ENCODE peak calls at places on chromosomes 1 and 21, in nine cellular contexts. One of them, this sample, is unnamed.

GRCh38 chr1:31504001-31504400 is 72.3 kb upstream of the TINAGL1 start:
- DNase-seq in mesenchymal stem cell: no peak
- DNase-seq in activated CD8-positive, alpha-beta T cell treated with anti-CD3 and anti-CD28 coated beads for 36 hours: no peak
- DNase-seq in NCI-H226: no peak
- DNase-seq in stimulated activated CD4-positive, alpha-beta T cell treated with anti-CD3 and anti-CD28 coated beads, Interleukin-2, amount 100 ng/mL, for 48 hours: no peak
- DNase-seq in left ventricle myocardium superior: no peak
- DNase-seq in WTC11: no peak
- DNase-seq in fibroblast of lung: no peak
- DNase-seq in HCEC 1CT: no peak
- DNase-seq in this sample: no peak

GRCh38 chr1:15714438-15715136 is 21.5 kb upstream of the SLC25A34 start:
- DNase-seq in left ventricle myocardium superior: peak; percentile 68
- DNase-seq in mesenchymal stem cell: peak; percentile 54
- DNase-seq in activated CD8-positive, alpha-beta T cell treated with anti-CD3 and anti-CD28 coated beads for 36 hours: no peak
- DNase-seq in NCI-H226: no peak
- DNase-seq in stimulated activated CD4-positive, alpha-beta T cell treated with anti-CD3 and anti-CD28 coated beads, Interleukin-2, amount 100 ng/mL, for 48 hours: no peak
- DNase-seq in HCEC 1CT: no peak
- DNase-seq in fibroblast of lung: peak; percentile 96
- DNase-seq in WTC11: no peak
- DNase-seq in this sample: no peak

GRCh38 chr1:2373551-2374259 is 17.6 kb downstream of the MORN1 start:
- DNase-seq in fibroblast of lung: no peak
- DNase-seq in NCI-H226: no peak
- DNase-seq in WTC11: peak; percentile 10
- DNase-seq in activated CD8-positive, alpha-beta T cell treated with anti-CD3 and anti-CD28 coated beads for 36 hours: no peak
- DNase-seq in mesenchymal stem cell: no peak
- DNase-seq in HCEC 1CT: no peak
- DNase-seq in stimulated activated CD4-positive, alpha-beta T cell treated with anti-CD3 and anti-CD28 coated beads, Interleukin-2, amount 100 ng/mL, for 48 hours: no peak
- DNase-seq in left ventricle myocardium superior: no peak
- DNase-seq in this sample: no peak

GRCh38 chr1:53314096-53314495 is 13.8 kb downstream of the LRP8 start:
- DNase-seq in NCI-H226: no peak
- DNase-seq in HCEC 1CT: no peak
- DNase-seq in WTC11: no peak
- DNase-seq in stimulated activated CD4-positive, alpha-beta T cell treated with anti-CD3 and anti-CD28 coated beads, Interleukin-2, amount 100 ng/mL, for 48 hours: no peak
- DNase-seq in left ventricle myocardium superior: peak; percentile 9
- DNase-seq in activated CD8-positive, alpha-beta T cell treated with anti-CD3 and anti-CD28 coated beads for 36 hours: no peak
- DNase-seq in mesenchymal stem cell: no peak
- DNase-seq in fibroblast of lung: no peak
- DNase-seq in this sample: no peak

GRCh38 chr1:228340686-228341449 is 65.8 kb downstream of the TRIM11 start:
- DNase-seq in WTC11: peak; percentile 67
- DNase-seq in HCEC 1CT: no peak
- DNase-seq in mesenchymal stem cell: no peak
- DNase-seq in left ventricle myocardium superior: peak; percentile 23
- DNase-seq in NCI-H226: no peak
- DNase-seq in fibroblast of lung: peak; percentile 3
- DNase-seq in activated CD8-positive, alpha-beta T cell treated with anti-CD3 and anti-CD28 coated beads for 36 hours: peak; percentile 24
- DNase-seq in stimulated activated CD4-positive, alpha-beta T cell treated with anti-CD3 and anti-CD28 coated beads, Interleukin-2, amount 100 ng/mL, for 48 hours: no peak
- DNase-seq in this sample: no peak

GRCh38 chr21:24224411-24224810 is 1382.9 kb downstream of the MRPL39 start:
- DNase-seq in fibroblast of lung: no peak
- DNase-seq in activated CD8-positive, alpha-beta T cell treated with anti-CD3 and anti-CD28 coated beads for 36 hours: no peak
- DNase-seq in mesenchymal stem cell: no peak
- DNase-seq in WTC11: no peak
- DNase-seq in NCI-H226: no peak
- DNase-seq in left ventricle myocardium superior: no peak
- DNase-seq in stimulated activated CD4-positive, alpha-beta T cell treated with anti-CD3 and anti-CD28 coated beads, Interleukin-2, amount 100 ng/mL, for 48 hours: no peak
- DNase-seq in HCEC 1CT: no peak
- DNase-seq in this sample: no peak

GRCh38 chr1:14958249-14959215 is 195.0 kb upstream of the TMEM51 start:
- DNase-seq in mesenchymal stem cell: no peak
- DNase-seq in WTC11: no peak
- DNase-seq in stimulated activated CD4-positive, alpha-beta T cell treated with anti-CD3 and anti-CD28 coated beads, Interleukin-2, amount 100 ng/mL, for 48 hours: no peak
- DNase-seq in HCEC 1CT: no peak
- DNase-seq in activated CD8-positive, alpha-beta T cell treated with anti-CD3 and anti-CD28 coated beads for 36 hours: no peak
- DNase-seq in fibroblast of lung: no peak
- DNase-seq in NCI-H226: no peak
- DNase-seq in left ventricle myocardium superior: no peak
- DNase-seq in this sample: no peak

GRCh38 chr1:237851209-237851845 is 39.4 kb downstream of the ZP4 start:
- DNase-seq in stimulated activated CD4-positive, alpha-beta T cell treated with anti-CD3 and anti-CD28 coated beads, Interleukin-2, amount 100 ng/mL, for 48 hours: no peak
- DNase-seq in WTC11: peak; percentile 81
- DNase-seq in NCI-H226: no peak
- DNase-seq in mesenchymal stem cell: peak; percentile 49
- DNase-seq in HCEC 1CT: no peak
- DNase-seq in left ventricle myocardium superior: no peak
- DNase-seq in fibroblast of lung: peak; percentile 59
- DNase-seq in activated CD8-positive, alpha-beta T cell treated with anti-CD3 and anti-CD28 coated beads for 36 hours: peak; percentile 55
- DNase-seq in this sample: peak; percentile 62

GRCh38 chr1:210600421-210601195 is 271.9 kb downstream of the HHAT start:
- DNase-seq in NCI-H226: no peak
- DNase-seq in activated CD8-positive, alpha-beta T cell treated with anti-CD3 and anti-CD28 coated beads for 36 hours: no peak
- DNase-seq in mesenchymal stem cell: no peak
- DNase-seq in fibroblast of lung: no peak
- DNase-seq in left ventricle myocardium superior: no peak
- DNase-seq in WTC11: no peak
- DNase-seq in stimulated activated CD4-positive, alpha-beta T cell treated with anti-CD3 and anti-CD28 coated beads, Interleukin-2, amount 100 ng/mL, for 48 hours: no peak
- DNase-seq in HCEC 1CT: no peak
- DNase-seq in this sample: no peak

GRCh38 chr1:187577625-187578024 is 748.9 kb downstream of the PLA2G4A start:
- DNase-seq in WTC11: no peak
- DNase-seq in fibroblast of lung: peak; percentile 48
- DNase-seq in left ventricle myocardium superior: no peak
- DNase-seq in mesenchymal stem cell: no peak
- DNase-seq in HCEC 1CT: peak; percentile 15
- DNase-seq in activated CD8-positive, alpha-beta T cell treated with anti-CD3 and anti-CD28 coated beads for 36 hours: no peak
- DNase-seq in stimulated activated CD4-positive, alpha-beta T cell treated with anti-CD3 and anti-CD28 coated beads, Interleukin-2, amount 100 ng/mL, for 48 hours: no peak
- DNase-seq in NCI-H226: no peak
- DNase-seq in this sample: no peak

GRCh38 chr1:106978477-106979322 is 77.8 kb upstream of the PRMT6 start:
- DNase-seq in fibroblast of lung: peak; percentile 96
- DNase-seq in mesenchymal stem cell: no peak
- DNase-seq in WTC11: no peak
- DNase-seq in NCI-H226: peak; percentile 45
- DNase-seq in activated CD8-positive, alpha-beta T cell treated with anti-CD3 and anti-CD28 coated beads for 36 hours: no peak
- DNase-seq in left ventricle myocardium superior: no peak
- DNase-seq in stimulated activated CD4-positive, alpha-beta T cell treated with anti-CD3 and anti-CD28 coated beads, Interleukin-2, amount 100 ng/mL, for 48 hours: no peak
- DNase-seq in HCEC 1CT: peak; percentile 23
- DNase-seq in this sample: no peak

GRCh38 chr1:243508303-243508713 is 252.5 kb downstream of the SDCCAG8 start:
- DNase-seq in HCEC 1CT: no peak
- DNase-seq in mesenchymal stem cell: no peak
- DNase-seq in stimulated activated CD4-positive, alpha-beta T cell treated with anti-CD3 and anti-CD28 coated beads, Interleukin-2, amount 100 ng/mL, for 48 hours: no peak
- DNase-seq in left ventricle myocardium superior: no peak
- DNase-seq in NCI-H226: no peak
- DNase-seq in activated CD8-positive, alpha-beta T cell treated with anti-CD3 and anti-CD28 coated beads for 36 hours: peak; percentile 58
- DNase-seq in WTC11: no peak
- DNase-seq in fibroblast of lung: no peak
- DNase-seq in this sample: no peak

GRCh38 chr1:178411756-178412399 is 84.9 kb downstream of the CLEC20A start:
- DNase-seq in activated CD8-positive, alpha-beta T cell treated with anti-CD3 and anti-CD28 coated beads for 36 hours: no peak
- DNase-seq in mesenchymal stem cell: no peak
- DNase-seq in NCI-H226: no peak
- DNase-seq in left ventricle myocardium superior: no peak
- DNase-seq in fibroblast of lung: no peak
- DNase-seq in WTC11: no peak
- DNase-seq in HCEC 1CT: no peak
- DNase-seq in stimulated activated CD4-positive, alpha-beta T cell treated with anti-CD3 and anti-CD28 coated beads, Interleukin-2, amount 100 ng/mL, for 48 hours: no peak
- DNase-seq in this sample: no peak

GRCh38 chr1:197696372-197696771 is 78.9 kb downstream of the DENND1B start:
- DNase-seq in HCEC 1CT: no peak
- DNase-seq in left ventricle myocardium superior: no peak
- DNase-seq in fibroblast of lung: peak; percentile 17
- DNase-seq in WTC11: no peak
- DNase-seq in NCI-H226: peak; percentile 76
- DNase-seq in activated CD8-positive, alpha-beta T cell treated with anti-CD3 and anti-CD28 coated beads for 36 hours: no peak
- DNase-seq in stimulated activated CD4-positive, alpha-beta T cell treated with anti-CD3 and anti-CD28 coated beads, Interleukin-2, amount 100 ng/mL, for 48 hours: no peak
- DNase-seq in mesenchymal stem cell: no peak
- DNase-seq in this sample: no peak

GRCh38 chr1:197557302-197557701 is 218.0 kb downstream of the DENND1B start:
- DNase-seq in fibroblast of lung: peak; percentile 43
- DNase-seq in HCEC 1CT: peak; percentile 62
- DNase-seq in NCI-H226: peak; percentile 77
- DNase-seq in activated CD8-positive, alpha-beta T cell treated with anti-CD3 and anti-CD28 coated beads for 36 hours: no peak
- DNase-seq in left ventricle myocardium superior: no peak
- DNase-seq in WTC11: no peak
- DNase-seq in stimulated activated CD4-positive, alpha-beta T cell treated with anti-CD3 and anti-CD28 coated beads, Interleukin-2, amount 100 ng/mL, for 48 hours: no peak
- DNase-seq in mesenchymal stem cell: peak; percentile 22
- DNase-seq in this sample: no peak

GRCh38 chr1:58773406-58773840 is 10.4 kb downstream of the JUN start:
- DNase-seq in NCI-H226: peak; percentile 71
- DNase-seq in stimulated activated CD4-positive, alpha-beta T cell treated with anti-CD3 and anti-CD28 coated beads, Interleukin-2, amount 100 ng/mL, for 48 hours: no peak
- DNase-seq in activated CD8-positive, alpha-beta T cell treated with anti-CD3 and anti-CD28 coated beads for 36 hours: peak; percentile 12
- DNase-seq in fibroblast of lung: peak; percentile 60
- DNase-seq in mesenchymal stem cell: peak; percentile 49
- DNase-seq in HCEC 1CT: peak; percentile 59
- DNase-seq in left ventricle myocardium superior: peak; percentile 68
- DNase-seq in WTC11: no peak
- DNase-seq in this sample: no peak

GRCh38 chr1:151143986-151144385 is 2.4 kb downstream of the SEMA6C start:
- DNase-seq in NCI-H226: no peak
- DNase-seq in mesenchymal stem cell: no peak
- DNase-seq in stimulated activated CD4-positive, alpha-beta T cell treated with anti-CD3 and anti-CD28 coated beads, Interleukin-2, amount 100 ng/mL, for 48 hours: no peak
- DNase-seq in activated CD8-positive, alpha-beta T cell treated with anti-CD3 and anti-CD28 coated beads for 36 hours: no peak
- DNase-seq in fibroblast of lung: no peak
- DNase-seq in left ventricle myocardium superior: no peak
- DNase-seq in HCEC 1CT: no peak
- DNase-seq in WTC11: no peak
- DNase-seq in this sample: no peak

GRCh38 chr1:65255088-65256050 is 54.0 kb upstream of the DNAJC6 start:
- DNase-seq in WTC11: peak; percentile 33
- DNase-seq in left ventricle myocardium superior: no peak
- DNase-seq in stimulated activated CD4-positive, alpha-beta T cell treated with anti-CD3 and anti-CD28 coated beads, Interleukin-2, amount 100 ng/mL, for 48 hours: no peak
- DNase-seq in NCI-H226: no peak
- DNase-seq in mesenchymal stem cell: peak; percentile 50
- DNase-seq in activated CD8-positive, alpha-beta T cell treated with anti-CD3 and anti-CD28 coated beads for 36 hours: no peak
- DNase-seq in fibroblast of lung: no peak
- DNase-seq in HCEC 1CT: no peak
- DNase-seq in this sample: no peak

This sample was measured in neural crest cell.